ENCODE peak calls at places on chromosomes 13 and 19, in four cellular contexts. G, H, P and D are unnamed samples.
A peak's percentile ranks its signal among the peaks of the same experiment; 100 is the strongest.

GRCh38 chr19:34173145-34173956 is 1.0 kb downstream of the LSM14A start:
- DNase-seq in G (peak; percentile 19), H (peak; percentile 61), P (peak; percentile 80), D (no peak)

GRCh38 chr13:112641456-112641855 is 48.4 kb upstream of the ATP11A start:
- DNase-seq in G (no peak), H (no peak), P (no peak), D (no peak)

GRCh38 chr13:111393221-111393790 is 72.9 kb downstream of the TEX29 start:
- DNase-seq in G (no peak), H (no peak), P (no peak), D (no peak)

GRCh38 chr19:33947565-33947964 is 150.9 kb downstream of the KCTD15 start:
- DNase-seq in G (no peak), H (no peak), P (no peak), D (no peak)

GRCh38 chr19:29640231-29640630 is 25.0 kb upstream of the PLEKHF1 start:
- DNase-seq in G (no peak), H (no peak), P (no peak), D (no peak)

GRCh38 chr13:59776924-59777690 is 386.6 kb downstream of the DIAPH3 start:
- DNase-seq in G (no peak), H (peak; percentile 87), P (no peak), D (no peak)

GRCh38 chr13:64293923-64294322 is 2878.3 kb upstream of the PCDH20 start:
- DNase-seq in G (no peak), H (no peak), P (no peak), D (no peak)

GRCh38 chr13:94324409-94325147 is 154.9 kb downstream of the DCT start:
- DNase-seq in G (no peak), H (no peak), P (no peak), D (no peak)

GRCh38 chr19:50639121-50640112 is at the start of gene SYT3:
- DNase-seq in G (no peak), H (peak; percentile 69), P (no peak), D (no peak)

GRCh38 chr13:75399168-75399878 is 82.6 kb downstream of the TBC1D4 start:
- DNase-seq in G (no peak), H (no peak), P (no peak), D (no peak)

GRCh38 chr13:74329978-74330377 is 195.8 kb upstream of the KLF12 start:
- DNase-seq in G (no peak), H (peak; percentile 1), P (no peak), D (no peak)

GRCh38 chr13:41356788-41357187 is 45.7 kb downstream of the NAA16 start:
- DNase-seq in G (no peak), H (no peak), P (no peak), D (peak; percentile 20)

GRCh38 chr19:29290853-29291252 is 77.9 kb upstream of the UQCRFS1 start:
- DNase-seq in G (no peak), H (no peak), P (no peak), D (no peak)

GRCh38 chr19:6292006-6292405 is 12.2 kb upstream of the MLLT1 start:
- DNase-seq in G (no peak), H (peak; percentile 17), P (no peak), D (no peak)

GRCh38 chr13:69565334-69565733 is 542.3 kb upstream of the ATXN8OS start:
- DNase-seq in G (no peak), H (peak; percentile 0), P (peak; percentile 23), D (no peak)

GRCh38 chr13:45511310-45512147 is 46.8 kb downstream of the COG3 start:
- DNase-seq in G (no peak), H (peak; percentile 85), P (peak; percentile 76), D (peak; percentile 2)

GRCh38 chr19:44866672-44867071 is 20.6 kb downstream of the NECTIN2 start:
- DNase-seq in G (no peak), H (no peak), P (no peak), D (no peak)

GRCh38 chr19:30423481-30423880 is 51.3 kb downstream of the ZNF536 start:
- DNase-seq in G (no peak), H (no peak), P (no peak), D (no peak)

GRCh38 chr19:18205180-18205915 is 1.5 kb upstream of the RAB3A start:
- DNase-seq in G (peak; percentile 79), H (peak; percentile 77), P (peak; percentile 49), D (no peak)

GRCh38 chr19:1261863-1262686 is 7.1 kb upstream of the CIRBP start:
- DNase-seq in G (peak; percentile 41), H (peak; percentile 41), P (peak; percentile 98), D (peak; percentile 50)

GRCh38 chr19:1261512-1261862 is 7.6 kb upstream of the CIRBP start:
- DNase-seq in G (no peak), H (no peak), P (no peak), D (no peak)

GRCh38 chr19:1262687-1263123 is 6.4 kb upstream of the CIRBP start:
- DNase-seq in G (no peak), H (no peak), P (no peak), D (no peak)

GRCh38 chr19:1264801-1265610 is 4.1 kb upstream of the CIRBP start:
- DNase-seq in G (no peak), H (peak; percentile 90), P (peak; percentile 88), D (no peak)

DNA sequence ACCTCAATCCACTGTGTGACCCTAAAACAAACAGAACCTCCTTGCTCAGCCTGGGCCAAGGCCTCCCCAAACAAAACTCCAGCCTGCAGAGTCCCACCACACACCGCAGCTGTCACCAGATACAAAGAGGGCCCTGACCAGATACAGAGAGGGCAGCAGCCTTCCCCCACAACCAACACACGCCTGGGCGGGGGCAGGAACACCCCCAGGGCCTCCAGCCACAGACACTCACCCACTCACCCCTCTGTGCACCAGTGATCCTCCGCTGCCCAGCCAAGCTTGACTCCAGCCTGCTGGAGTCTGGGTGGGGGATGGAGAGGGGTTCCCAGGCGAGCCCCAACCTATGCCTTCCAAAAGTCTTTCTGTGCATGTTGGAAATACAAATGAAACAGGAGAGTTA is 5.9 kb upstream of the CIRBP start:
- DNase-seq in G (no peak), H (no peak), P (no peak), D (no peak)
- H3K4me3 ChIP-seq in G (no peak overlapping the region), H (no peak overlapping the region), P (no peak overlapping the region), D (no peak overlapping the region)

GRCh38 chr13:35927554-35927953 is 203.6 kb downstream of the DCLK1 start:
- DNase-seq in G (no peak), H (peak; percentile 73), P (no peak), D (no peak)
- H3K4me1 ChIP-seq in G (no peaks in the 10 kb centered on the region), H (no peaks in the 10 kb centered on the region), P (no peaks in the 10 kb centered on the region), D (no peaks in the 10 kb centered on the region)

GRCh38 chr13:95552539-95553270 is at the start of gene CLDN10:
- DNase-seq in G (no peak), H (no peak), P (no peak), D (no peak)

GRCh38 chr13:95552208-95552538 is 347 bp upstream of the CLDN10 start:
- DNase-seq in G (no peak), H (no peak), P (no peak), D (no peak)

GRCh38 chr13:95553271-95553588 is 710 bp downstream of the CLDN10 start:
- DNase-seq in G (no peak), H (no peak), P (no peak), D (no peak)

GRCh38 chr13:95556981-95557380 is 4.5 kb downstream of the CLDN10 start:
- DNase-seq in G (no peak), H (no peak), P (no peak), D (no peak)

GRCh38 chr13:95553614-95554385 is 1.3 kb downstream of the CLDN10 start:
- DNase-seq in G (no peak), H (peak; percentile 24), P (no peak), D (no peak)
- H3K4me3 ChIP-seq in G (no peak overlapping the region), H (no peak overlapping the region), P (no peak overlapping the region), D (no peak overlapping the region)

DNA sequence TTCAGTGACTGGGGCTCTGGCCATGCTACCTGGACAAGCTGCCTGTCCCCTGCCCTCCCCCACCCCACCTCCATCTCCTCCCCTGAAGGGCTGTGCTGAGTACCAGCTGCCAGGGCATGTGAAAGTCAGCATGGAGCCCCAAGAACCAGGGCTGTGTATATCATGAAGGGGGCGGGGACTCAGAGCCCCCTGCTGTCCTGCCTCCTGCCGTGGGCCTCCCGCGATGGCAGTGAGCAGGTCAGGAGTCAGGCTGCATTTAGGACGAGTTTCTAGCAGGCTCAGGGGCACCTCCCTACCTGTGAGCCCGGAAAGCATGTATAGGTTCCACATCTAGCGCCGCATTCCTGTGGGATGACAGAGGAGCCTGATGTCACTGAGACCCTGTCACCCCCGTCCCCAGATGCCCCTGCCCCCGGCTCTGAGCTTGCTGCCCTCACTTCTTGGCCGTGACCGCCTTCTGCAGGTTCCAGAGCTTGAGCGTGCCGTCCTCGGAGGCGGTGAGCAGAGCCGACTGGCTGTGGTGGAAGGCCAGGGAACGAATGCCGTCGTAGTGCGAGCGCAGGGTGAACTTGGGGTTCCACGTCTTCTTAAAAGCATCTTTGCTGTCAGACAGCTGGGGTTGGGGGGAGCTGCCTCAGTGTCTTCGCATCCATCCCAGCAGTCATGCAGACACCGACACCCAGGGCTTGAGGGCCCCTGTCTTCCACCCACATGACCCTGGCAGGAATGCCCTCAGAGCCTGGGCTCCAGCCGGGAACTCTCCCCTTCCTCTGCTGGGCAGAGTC is 8.3 kb upstream of the PRKD2 start:
- DNase-seq in G (no peak), H (no peak), P (no peak), D (no peak)
- H3K4me1 ChIP-seq in G (no peaks in the 10 kb centered on the region), H (no peaks in the 10 kb centered on the region), P (no peaks in the 10 kb centered on the region), D (peaks cover 7% of the 10 kb centered on the region)

GRCh38 chr13:101457176-101457575 is 4.7 kb downstream of the ITGBL1 start:
- DNase-seq in G (no peak), H (no peak), P (no peak), D (no peak)

GRCh38 chr13:101453784-101454201 is 1.3 kb downstream of the ITGBL1 start:
- DNase-seq in G (no peak), H (peak; percentile 5), P (peak; percentile 16), D (no peak)

GRCh38 chr13:101452519-101453485 is at the start of gene ITGBL1:
- DNase-seq in G (no peak), H (peak; percentile 8), P (peak; percentile 2), D (no peak)

GRCh38 chr13:101455863-101456262 is 3.4 kb downstream of the ITGBL1 start:
- DNase-seq in G (no peak), H (peak; percentile 88), P (no peak), D (no peak)

GRCh38 chr13:101454767-101455166 is 2.3 kb downstream of the ITGBL1 start:
- DNase-seq in G (no peak), H (peak; percentile 3), P (no peak), D (no peak)
- H3K4me3 ChIP-seq in G (no peak overlapping the region), H (no peak overlapping the region), P (no peak overlapping the region), D (no peak overlapping the region)

GRCh38 chr19:1851581-1852293 is 3.5 kb upstream of the REXO1 start:
- DNase-seq in G (no peak), H (no peak), P (no peak), D (peak; percentile 43)

GRCh38 chr19:1854032-1854541 is 5.8 kb upstream of the REXO1 start:
- DNase-seq in G (no peak), H (no peak), P (no peak), D (no peak)

GRCh38 chr19:1852294-1852646 is 4.0 kb upstream of the REXO1 start:
- DNase-seq in G (no peak), H (no peak), P (no peak), D (no peak)

GRCh38 chr19:1853295-1854031 is 5.2 kb upstream of the REXO1 start:
- DNase-seq in G (peak; percentile 51), H (peak; percentile 82), P (peak; percentile 91), D (peak; percentile 62)

GRCh38 chr19:1852729-1853128 is 4.4 kb upstream of the REXO1 start:
- DNase-seq in G (no peak), H (no peak), P (no peak), D (no peak)
- H3K4me1 ChIP-seq in G (peaks cover 26% of the 10 kb centered on the region), H (peaks cover 38% of the 10 kb centered on the region), P (peaks cover 17% of the 10 kb centered on the region), D (peaks cover 60% of the 10 kb centered on the region)